ENCODE peak calls at places on chromosomes 13 and 19, in six cellular contexts. A, Y, V, E, L and B are unnamed samples.

GRCh38 chr13:108368240-108368898 is 98.9 kb downstream of the TNFSF13B start:
- DNase-seq in L (no peak), Y (no peak), A (no peak), E (no peak), V (no peak), B (peak)

GRCh38 chr13:110352735-110353134 is 45.7 kb downstream of the COL4A2 start:
- DNase-seq in E (no peak), Y (no peak), V (no peak), A (no peak), L (no peak), B (no peak)

GRCh38 chr13:30107536-30108136 is 199.7 kb downstream of the KATNAL1 start:
- DNase-seq in Y (no peak), A (no peak), E (no peak), V (no peak), L (peak), B (peak)

GRCh38 chr13:24233351-24233901 is 72.9 kb downstream of the SPATA13 start:
- DNase-seq in E (peak), Y (no peak), V (no peak), A (no peak), L (peak), B (no peak)

GRCh38 chr19:18388328-18389094 is 2.6 kb downstream of the GDF15 start:
- DNase-seq in A (peak), L (peak), Y (peak), V (peak), E (peak), B (peak)

GRCh38 chr19:15418112-15418587 is 638 bp downstream of the AKAP8L start:
- DNase-seq in L (peak), A (no peak), V (peak), E (no peak), Y (no peak), B (no peak)

GRCh38 chr13:114038211-114038613 is 64.3 kb upstream of the C13orf46 start:
- DNase-seq in V (peak), A (peak), L (peak), E (no peak), Y (no peak), B (no peak)

GRCh38 chr19:5540208-5540607 is 27.5 kb downstream of the TINCR start:
- DNase-seq in L (no peak), Y (no peak), E (no peak), V (no peak), A (no peak), B (no peak)

GRCh38 chr19:2887391-2887914 is 13.3 kb upstream of the ZNF57 start:
- DNase-seq in V (no peak), Y (no peak), L (peak), E (peak), A (no peak), B (peak)

GRCh38 chr13:67231481-67231940 is 1.4 kb upstream of the PCDH9 start:
- DNase-seq in V (no peak), Y (no peak), A (no peak), E (no peak), L (peak), B (no peak)

GRCh38 chr19:58385313-58386165 is 1.5 kb upstream of the RPS5 start:
- DNase-seq in L (no peak), A (peak), V (no peak), Y (no peak), E (no peak), B (peak)

GRCh38 chr19:42433503-42434260 is 6.5 kb upstream of the LIPE start:
- DNase-seq in L (peak), V (peak), E (peak), Y (peak), A (peak), B (peak)

GRCh38 chr19:4523306-4524110 is 5.2 kb upstream of the PLIN4 start:
- DNase-seq in Y (no peak), A (peak), E (peak), L (peak), V (no peak), B (peak)

GRCh38 chr13:110307697-110308376 is 753 bp downstream of the COL4A2 start:
- DNase-seq in L (peak), E (peak), A (no peak), V (no peak), Y (no peak), B (no peak)

GRCh38 chr13:108629988-108630387 is 577 bp downstream of the MYO16 start:
- DNase-seq in V (no peak), L (no peak), Y (no peak), A (no peak), E (no peak), B (no peak)

GRCh38 chr19:28544451-28545261 is 668.3 kb downstream of the UQCRFS1 start:
- DNase-seq in E (no peak), L (no peak), Y (no peak), V (no peak), A (no peak), B (no peak)
- H3K4me3 ChIP-seq in E (no peak), L (no peak), Y (no peak), V (no peak), A (no peak), B (no peak)

GRCh38 chr19:12527034-12527836 is 24.0 kb downstream of the ZNF564 start:
- DNase-seq in E (no peak), Y (no peak), V (no peak), A (no peak), L (peak), B (peak)

GRCh38 chr19:12521996-12522395 is 29.3 kb downstream of the ZNF564 start:
- DNase-seq in L (no peak), A (no peak), V (no peak), E (no peak), Y (no peak), B (peak)

GRCh38 chr19:12526542-12526941 is 24.7 kb downstream of the ZNF564 start:
- DNase-seq in A (no peak), V (no peak), L (no peak), E (no peak), Y (no peak), B (no peak)
- H3K4me3 ChIP-seq in A (no peak), V (no peak), L (no peak), E (no peak), Y (peak), B (no peak)

DNA sequence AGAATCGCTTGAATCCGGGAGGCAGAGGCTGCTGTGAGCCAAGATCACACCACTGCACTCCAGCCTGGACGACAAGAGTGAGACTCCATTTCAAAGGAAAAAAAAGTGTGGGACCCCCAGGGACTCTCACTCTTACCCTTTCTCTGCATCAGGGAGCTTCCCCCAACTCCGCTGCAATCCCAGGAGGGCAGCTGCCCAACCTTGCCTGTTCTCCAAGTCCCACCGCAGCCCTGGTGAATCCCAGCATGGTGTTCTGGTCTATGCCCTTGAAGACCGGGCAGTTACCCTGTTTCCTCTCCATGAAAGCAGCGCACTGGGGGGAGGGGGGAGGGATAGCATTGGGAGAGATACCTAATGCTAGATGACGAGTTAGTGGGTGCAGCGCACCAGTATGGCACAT is 35.7 kb upstream of the DPRX start:
- DNase-seq in L (no peak), A (no peak), V (no peak), E (no peak), Y (no peak), B (no peak)
- H3K4me3 ChIP-seq in L (no peak), A (no peak), V (no peak), E (no peak), Y (no peak), B (no peak)

DNA sequence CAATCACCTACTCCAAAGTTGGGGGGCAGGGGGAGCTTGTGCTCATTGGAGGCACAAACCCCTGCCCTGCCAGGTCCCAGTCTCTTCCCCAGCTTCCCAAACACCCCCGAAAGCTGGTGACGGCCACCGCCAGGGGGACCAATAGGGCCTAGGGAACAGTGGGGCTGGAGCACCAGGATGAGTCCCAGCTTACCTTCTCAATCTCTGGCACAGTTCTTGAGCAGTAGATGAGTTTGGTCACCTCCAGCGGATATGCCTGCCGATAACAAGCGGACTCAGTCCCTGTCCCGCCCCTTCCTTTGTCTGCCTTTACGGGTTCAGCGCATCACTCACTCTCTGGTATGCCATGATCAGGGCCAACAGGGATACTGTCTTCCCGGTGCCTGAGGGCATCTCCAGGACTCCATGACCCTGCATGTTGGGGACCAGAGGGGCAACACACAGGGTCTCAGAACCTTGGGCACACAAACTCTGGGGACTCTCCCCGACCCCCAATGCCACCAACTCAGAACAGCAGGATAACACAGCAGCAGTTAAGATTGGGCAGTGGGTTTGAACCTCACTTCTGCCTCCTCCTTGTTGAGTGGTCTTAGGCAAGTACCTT is 1.5 kb downstream of the ERCC2 start:
- DNase-seq in V (no peak), L (no peak), E (no peak), Y (no peak), A (no peak), B (no peak)
- H3K4me3 ChIP-seq in V (no peak), L (no peak), E (no peak), Y (no peak), A (no peak), B (peak)

GRCh38 chr13:99982021-99982740 is 597 bp downstream of the ZIC2 start:
- DNase-seq in A (no peak), E (no peak), L (peak), V (no peak), Y (peak), B (peak)

GRCh38 chr13:99983401-99984133 is 2.0 kb downstream of the ZIC2 start:
- DNase-seq in Y (peak), A (no peak), E (no peak), V (no peak), L (no peak), B (peak)

GRCh38 chr13:99984134-99984462 is 2.5 kb downstream of the ZIC2 start:
- DNase-seq in Y (no peak), L (no peak), E (no peak), V (no peak), A (no peak), B (no peak)

GRCh38 chr13:99981115-99982020 is at the start of gene ZIC2:
- DNase-seq in A (no peak), V (no peak), Y (peak), E (no peak), L (peak), B (peak)

DNA sequence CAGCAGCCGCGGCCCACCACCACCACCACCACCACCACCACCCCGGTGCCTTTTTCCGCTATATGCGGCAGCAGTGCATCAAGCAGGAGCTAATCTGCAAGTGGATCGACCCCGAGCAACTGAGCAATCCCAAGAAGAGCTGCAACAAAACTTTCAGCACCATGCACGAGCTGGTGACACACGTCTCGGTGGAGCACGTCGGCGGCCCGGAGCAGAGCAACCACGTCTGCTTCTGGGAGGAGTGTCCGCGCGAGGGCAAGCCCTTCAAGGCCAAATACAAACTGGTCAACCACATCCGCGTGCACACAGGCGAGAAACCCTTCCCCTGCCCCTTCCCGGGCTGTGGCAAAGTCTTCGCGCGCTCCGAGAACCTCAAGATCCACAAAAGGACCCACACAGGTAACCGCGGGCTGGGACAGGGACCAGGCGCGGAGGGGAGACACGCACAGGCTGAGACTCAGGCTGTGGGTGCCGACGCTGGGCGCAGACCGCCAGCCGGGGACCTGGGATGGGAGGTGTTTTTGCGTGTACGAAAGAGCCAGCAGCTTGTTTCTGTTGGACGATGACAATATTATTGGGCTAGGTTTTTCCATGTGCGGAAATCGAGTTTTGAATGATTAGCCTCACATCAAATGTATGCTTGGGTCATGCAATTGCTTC is 1.3 kb downstream of the ZIC2 start:
- DNase-seq in E (no peak), A (no peak), V (no peak), L (no peak), Y (peak), B (no peak)
- H3K4me3 ChIP-seq in E (no peak), A (no peak), V (no peak), L (no peak), Y (no peak), B (peak)